ENCODE peak calls at places on chromosomes 4 and X, in ten cellular contexts. One of them, this sample, is unnamed.

GRCh38 chr4:89660851-89661250 is 176.1 kb downstream of the SNCA start:
- DNase-seq in AG04450: no peak
- DNase-seq in WTC11: no peak
- DNase-seq in natural killer cell: no peak
- DNase-seq in BJ: no peak
- DNase-seq in lower lobe of right lung: no peak
- DNase-seq in tibial nerve: no peak
- DNase-seq in activated B cell treated with CpG ODN at 0.5 μM for 24 hours: no peak
- DNase-seq in progenitor cell of endocrine pancreas: no peak
- DNase-seq in PC-3: no peak
- DNase-seq in this sample: no peak

GRCh38 chrX:1421433-1422134 is 29.7 kb upstream of the SLC25A6 start:
- DNase-seq in AG04450: no peak
- DNase-seq in WTC11: no peak
- DNase-seq in natural killer cell: no peak
- DNase-seq in BJ: no peak
- DNase-seq in lower lobe of right lung: peak
- DNase-seq in tibial nerve: no peak
- DNase-seq in activated B cell treated with CpG ODN at 0.5 μM for 24 hours: no peak
- DNase-seq in progenitor cell of endocrine pancreas: no peak
- DNase-seq in PC-3: no peak
- DNase-seq in this sample: no peak

GRCh38 chrX:34770511-34770910 is 113.4 kb upstream of the TMEM47 start:
- DNase-seq in AG04450: no peak
- DNase-seq in WTC11: no peak
- DNase-seq in natural killer cell: no peak
- DNase-seq in BJ: no peak
- DNase-seq in lower lobe of right lung: no peak
- DNase-seq in tibial nerve: no peak
- DNase-seq in activated B cell treated with CpG ODN at 0.5 μM for 24 hours: no peak
- DNase-seq in progenitor cell of endocrine pancreas: no peak
- DNase-seq in PC-3: no peak
- DNase-seq in this sample: no peak

GRCh38 chrX:39855748-39856129 is 242.0 kb downstream of the BCOR start:
- DNase-seq in AG04450: no peak
- DNase-seq in WTC11: no peak
- DNase-seq in natural killer cell: peak
- DNase-seq in BJ: no peak
- DNase-seq in lower lobe of right lung: no peak
- DNase-seq in tibial nerve: no peak
- DNase-seq in activated B cell treated with CpG ODN at 0.5 μM for 24 hours: peak
- DNase-seq in progenitor cell of endocrine pancreas: no peak
- DNase-seq in PC-3: peak
- DNase-seq in this sample: no peak

GRCh38 chr4:189001971-189002450 is 862.8 kb downstream of the TRIML1 start:
- DNase-seq in AG04450: no peak
- DNase-seq in WTC11: no peak
- DNase-seq in natural killer cell: no peak
- DNase-seq in BJ: no peak
- DNase-seq in lower lobe of right lung: no peak
- DNase-seq in tibial nerve: no peak
- DNase-seq in activated B cell treated with CpG ODN at 0.5 μM for 24 hours: no peak
- DNase-seq in progenitor cell of endocrine pancreas: no peak
- DNase-seq in PC-3: no peak
- DNase-seq in this sample: no peak

GRCh38 chrX:100083146-100083715 is 326.8 kb downstream of the PCDH19 start:
- DNase-seq in AG04450: no peak
- DNase-seq in WTC11: no peak
- DNase-seq in natural killer cell: no peak
- DNase-seq in BJ: no peak
- DNase-seq in lower lobe of right lung: no peak
- DNase-seq in tibial nerve: no peak
- DNase-seq in activated B cell treated with CpG ODN at 0.5 μM for 24 hours: no peak
- DNase-seq in progenitor cell of endocrine pancreas: no peak
- DNase-seq in PC-3: no peak
- DNase-seq in this sample: no peak

GRCh38 chr4:182126567-182126966 is 116.6 kb upstream of the TENM3 start:
- DNase-seq in AG04450: no peak
- DNase-seq in WTC11: no peak
- DNase-seq in natural killer cell: no peak
- DNase-seq in BJ: no peak
- DNase-seq in lower lobe of right lung: no peak
- DNase-seq in tibial nerve: no peak
- DNase-seq in activated B cell treated with CpG ODN at 0.5 μM for 24 hours: no peak
- DNase-seq in progenitor cell of endocrine pancreas: no peak
- DNase-seq in PC-3: no peak
- DNase-seq in this sample: no peak

GRCh38 chr4:5866841-5867782 is 25.8 kb downstream of the CRMP1 start:
- DNase-seq in AG04450: no peak
- DNase-seq in WTC11: no peak
- DNase-seq in natural killer cell: no peak
- DNase-seq in BJ: no peak
- DNase-seq in lower lobe of right lung: no peak
- DNase-seq in tibial nerve: no peak
- DNase-seq in activated B cell treated with CpG ODN at 0.5 μM for 24 hours: no peak
- DNase-seq in progenitor cell of endocrine pancreas: no peak
- DNase-seq in PC-3: no peak
- DNase-seq in this sample: no peak

GRCh38 chr4:48315728-48316630 is 25.4 kb upstream of the SLAIN2 start:
- DNase-seq in AG04450: peak
- DNase-seq in WTC11: peak
- DNase-seq in natural killer cell: no peak
- DNase-seq in BJ: no peak
- DNase-seq in lower lobe of right lung: no peak
- DNase-seq in tibial nerve: no peak
- DNase-seq in activated B cell treated with CpG ODN at 0.5 μM for 24 hours: no peak
- DNase-seq in progenitor cell of endocrine pancreas: no peak
- DNase-seq in PC-3: peak
- DNase-seq in this sample: no peak
- TF ChIP-seq CTCF in AG04450: peak
- TF ChIP-seq CTCF in WTC11: peak
- TF ChIP-seq CTCF in natural killer cell: peak
- TF ChIP-seq CTCF in BJ: peak
- TF ChIP-seq CTCF in lower lobe of right lung: peak
- TF ChIP-seq CTCF in tibial nerve: peak
- TF ChIP-seq CTCF in activated B cell treated with CpG ODN at 0.5 μM for 24 hours: no peak
- TF ChIP-seq CTCF in progenitor cell of endocrine pancreas: peak
- TF ChIP-seq CTCF in PC-3: peak
- TF ChIP-seq CTCF in this sample: peak

GRCh38 chr4:10737335-10737734 is 52.8 kb upstream of the CLNK start:
- DNase-seq in AG04450: no peak
- DNase-seq in WTC11: no peak
- DNase-seq in natural killer cell: no peak
- DNase-seq in BJ: no peak
- DNase-seq in lower lobe of right lung: no peak
- DNase-seq in tibial nerve: no peak
- DNase-seq in activated B cell treated with CpG ODN at 0.5 μM for 24 hours: no peak
- DNase-seq in progenitor cell of endocrine pancreas: no peak
- DNase-seq in PC-3: no peak
- DNase-seq in this sample: no peak
- TF ChIP-seq CTCF in AG04450: no peak
- TF ChIP-seq CTCF in WTC11: no peak
- TF ChIP-seq CTCF in natural killer cell: no peak
- TF ChIP-seq CTCF in BJ: no peak
- TF ChIP-seq CTCF in lower lobe of right lung: no peak
- TF ChIP-seq CTCF in tibial nerve: no peak
- TF ChIP-seq CTCF in activated B cell treated with CpG ODN at 0.5 μM for 24 hours: no peak
- TF ChIP-seq CTCF in progenitor cell of endocrine pancreas: no peak
- TF ChIP-seq CTCF in PC-3: no peak
- TF ChIP-seq CTCF in this sample: no peak

GRCh38 chr4:113006632-113007031 is 42.8 kb upstream of the ANK2 start:
- DNase-seq in AG04450: no peak
- DNase-seq in WTC11: no peak
- DNase-seq in natural killer cell: no peak
- DNase-seq in BJ: no peak
- DNase-seq in lower lobe of right lung: no peak
- DNase-seq in tibial nerve: no peak
- DNase-seq in activated B cell treated with CpG ODN at 0.5 μM for 24 hours: no peak
- DNase-seq in progenitor cell of endocrine pancreas: no peak
- DNase-seq in PC-3: no peak
- DNase-seq in this sample: no peak
- TF ChIP-seq CTCF in AG04450: no peak
- TF ChIP-seq CTCF in WTC11: no peak
- TF ChIP-seq CTCF in natural killer cell: no peak
- TF ChIP-seq CTCF in BJ: no peak
- TF ChIP-seq CTCF in lower lobe of right lung: no peak
- TF ChIP-seq CTCF in tibial nerve: no peak
- TF ChIP-seq CTCF in activated B cell treated with CpG ODN at 0.5 μM for 24 hours: no peak
- TF ChIP-seq CTCF in progenitor cell of endocrine pancreas: no peak
- TF ChIP-seq CTCF in PC-3: no peak
- TF ChIP-seq CTCF in this sample: no peak

GRCh38 chr4:145830699-145831098 is 107.9 kb downstream of the ZNF827 start:
- DNase-seq in AG04450: no peak
- DNase-seq in WTC11: no peak
- DNase-seq in natural killer cell: no peak
- DNase-seq in BJ: no peak
- DNase-seq in lower lobe of right lung: no peak
- DNase-seq in tibial nerve: no peak
- DNase-seq in activated B cell treated with CpG ODN at 0.5 μM for 24 hours: no peak
- DNase-seq in progenitor cell of endocrine pancreas: no peak
- DNase-seq in PC-3: no peak
- DNase-seq in this sample: no peak
- TF ChIP-seq CTCF in AG04450: no peak
- TF ChIP-seq CTCF in WTC11: no peak
- TF ChIP-seq CTCF in natural killer cell: no peak
- TF ChIP-seq CTCF in BJ: no peak
- TF ChIP-seq CTCF in lower lobe of right lung: no peak
- TF ChIP-seq CTCF in tibial nerve: no peak
- TF ChIP-seq CTCF in activated B cell treated with CpG ODN at 0.5 μM for 24 hours: no peak
- TF ChIP-seq CTCF in progenitor cell of endocrine pancreas: no peak
- TF ChIP-seq CTCF in PC-3: no peak
- TF ChIP-seq CTCF in this sample: no peak

DNA sequence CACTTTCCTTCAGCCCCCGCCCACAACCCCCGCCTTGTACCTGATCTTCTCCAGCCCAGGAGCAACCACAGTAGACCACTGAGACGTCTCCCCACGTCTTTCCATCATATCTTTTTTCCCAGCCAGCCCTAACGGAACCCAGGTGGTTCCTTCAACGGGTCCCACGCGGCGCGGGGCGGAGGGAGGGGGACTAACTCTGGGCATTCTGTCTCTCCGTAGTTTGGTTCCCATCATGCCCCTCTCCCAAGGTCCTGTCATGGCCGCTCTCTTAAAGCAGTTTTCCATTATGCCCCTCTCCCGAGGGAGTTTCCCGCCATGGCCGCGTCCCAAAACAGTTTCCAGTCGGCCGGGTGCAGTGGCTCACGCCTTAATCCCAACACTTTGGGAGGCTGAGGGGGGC is 21.5 kb upstream of the TBL1X start:
- DNase-seq in AG04450: no peak
- DNase-seq in WTC11: no peak
- DNase-seq in natural killer cell: no peak
- DNase-seq in BJ: no peak
- DNase-seq in lower lobe of right lung: no peak
- DNase-seq in tibial nerve: no peak
- DNase-seq in activated B cell treated with CpG ODN at 0.5 μM for 24 hours: no peak
- DNase-seq in progenitor cell of endocrine pancreas: no peak
- DNase-seq in PC-3: no peak
- DNase-seq in this sample: no peak
- TF ChIP-seq CTCF in AG04450: no peak
- TF ChIP-seq CTCF in WTC11: no peak
- TF ChIP-seq CTCF in natural killer cell: no peak
- TF ChIP-seq CTCF in BJ: no peak
- TF ChIP-seq CTCF in lower lobe of right lung: no peak
- TF ChIP-seq CTCF in tibial nerve: no peak
- TF ChIP-seq CTCF in activated B cell treated with CpG ODN at 0.5 μM for 24 hours: no peak
- TF ChIP-seq CTCF in progenitor cell of endocrine pancreas: no peak
- TF ChIP-seq CTCF in PC-3: no peak
- TF ChIP-seq CTCF in this sample: no peak

DNA sequence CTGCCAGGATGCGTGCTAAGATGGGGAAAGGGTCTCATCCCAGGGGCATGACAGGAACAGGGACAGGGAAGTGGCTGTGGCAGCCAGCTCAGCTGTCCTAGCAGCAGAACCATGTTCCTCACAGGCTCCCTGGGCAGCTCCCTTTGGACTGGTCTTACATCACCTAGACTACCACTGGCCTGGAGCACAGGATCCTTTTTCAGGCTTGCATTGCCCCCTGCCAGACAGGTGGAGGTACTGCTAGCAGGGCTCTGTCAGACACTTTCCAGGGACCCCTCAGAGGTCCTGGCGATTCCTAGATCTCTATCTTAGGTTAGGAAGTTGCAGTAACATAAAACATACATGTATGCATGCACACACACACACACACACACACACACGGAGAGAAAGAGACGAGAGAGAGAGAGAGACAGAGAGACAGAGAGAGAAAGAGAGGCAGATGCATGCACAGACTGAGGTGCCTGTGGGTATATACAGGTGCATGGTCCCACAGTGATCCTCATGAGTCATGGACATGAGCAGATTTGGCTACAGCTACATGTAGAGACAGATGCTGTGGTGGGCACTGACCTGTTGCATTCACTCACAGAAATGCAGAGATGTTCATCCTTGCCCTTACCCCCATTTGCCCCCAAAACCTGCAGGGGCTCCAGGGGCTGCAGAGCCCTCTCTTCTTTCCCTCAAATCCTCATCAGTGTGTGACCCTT is 63.6 kb downstream of the STARD8 start:
- DNase-seq in AG04450: no peak
- DNase-seq in WTC11: peak
- DNase-seq in natural killer cell: no peak
- DNase-seq in BJ: no peak
- DNase-seq in lower lobe of right lung: no peak
- DNase-seq in tibial nerve: no peak
- DNase-seq in activated B cell treated with CpG ODN at 0.5 μM for 24 hours: no peak
- DNase-seq in progenitor cell of endocrine pancreas: peak
- DNase-seq in PC-3: peak
- DNase-seq in this sample: peak
- TF ChIP-seq CTCF in AG04450: peak
- TF ChIP-seq CTCF in WTC11: peak
- TF ChIP-seq CTCF in natural killer cell: no peak
- TF ChIP-seq CTCF in BJ: peak
- TF ChIP-seq CTCF in lower lobe of right lung: peak
- TF ChIP-seq CTCF in tibial nerve: peak
- TF ChIP-seq CTCF in activated B cell treated with CpG ODN at 0.5 μM for 24 hours: no peak
- TF ChIP-seq CTCF in progenitor cell of endocrine pancreas: peak
- TF ChIP-seq CTCF in PC-3: peak
- TF ChIP-seq CTCF in this sample: peak

GRCh38 chr4:1289232-1290164 is at the start of gene MAEA:
- DNase-seq in AG04450: peak
- DNase-seq in WTC11: peak
- DNase-seq in natural killer cell: peak
- DNase-seq in BJ: peak
- DNase-seq in lower lobe of right lung: peak
- DNase-seq in tibial nerve: peak
- DNase-seq in activated B cell treated with CpG ODN at 0.5 μM for 24 hours: peak
- DNase-seq in progenitor cell of endocrine pancreas: peak
- DNase-seq in PC-3: peak
- DNase-seq in this sample: peak
- TF ChIP-seq CTCF in AG04450: no peak
- TF ChIP-seq CTCF in WTC11: no peak
- TF ChIP-seq CTCF in natural killer cell: no peak
- TF ChIP-seq CTCF in BJ: no peak
- TF ChIP-seq CTCF in lower lobe of right lung: no peak
- TF ChIP-seq CTCF in tibial nerve: peak
- TF ChIP-seq CTCF in activated B cell treated with CpG ODN at 0.5 μM for 24 hours: no peak
- TF ChIP-seq CTCF in progenitor cell of endocrine pancreas: no peak
- TF ChIP-seq CTCF in PC-3: no peak
- TF ChIP-seq CTCF in this sample: no peak